ENCODE peak calls at places on chromosomes 6 and 20, in seven cellular contexts. One of them, this sample, is unnamed.

GRCh38 chr20:63941282-63942060 is 14.7 kb downstream of the UCKL1 start:
- DNase-seq in LHCN-M2: no peak
- DNase-seq in mucosa of descending colon: peak
- DNase-seq in NCI-H1105: no peak
- DNase-seq in NCI-H446: no peak
- DNase-seq in amniotic epithelial cell: peak
- DNase-seq in NCI-H1694: no peak
- DNase-seq in this sample: no peak

GRCh38 chr20:25273541-25274358 is 25.9 kb downstream of the PYGB start:
- DNase-seq in LHCN-M2: no peak
- DNase-seq in NCI-H1105: no peak
- DNase-seq in NCI-H446: peak
- DNase-seq in amniotic epithelial cell: no peak
- DNase-seq in mucosa of descending colon: no peak
- DNase-seq in NCI-H1694: peak
- DNase-seq in this sample: no peak

GRCh38 chr6:75334266-75335040 is 49.9 kb upstream of the TMEM30A start:
- DNase-seq in mucosa of descending colon: no peak
- DNase-seq in NCI-H1105: no peak
- DNase-seq in NCI-H446: no peak
- DNase-seq in NCI-H1694: no peak
- DNase-seq in amniotic epithelial cell: peak
- DNase-seq in LHCN-M2: peak
- DNase-seq in this sample: peak

GRCh38 chr20:8693709-8694108 is 375.2 kb upstream of the PLCB4 start:
- DNase-seq in amniotic epithelial cell: peak
- DNase-seq in mucosa of descending colon: no peak
- DNase-seq in NCI-H1105: no peak
- DNase-seq in NCI-H1694: no peak
- DNase-seq in LHCN-M2: no peak
- DNase-seq in NCI-H446: no peak
- DNase-seq in this sample: no peak

GRCh38 chr6:73452107-73452461 is at the start of gene CGAS:
- DNase-seq in mucosa of descending colon: peak
- DNase-seq in LHCN-M2: peak
- DNase-seq in NCI-H446: no peak
- DNase-seq in NCI-H1105: no peak
- DNase-seq in NCI-H1694: no peak
- DNase-seq in amniotic epithelial cell: peak
- DNase-seq in this sample: no peak

GRCh38 chr6:82013561-82014275 is 233.8 kb downstream of the IBTK start:
- DNase-seq in NCI-H446: no peak
- DNase-seq in mucosa of descending colon: no peak
- DNase-seq in NCI-H1694: no peak
- DNase-seq in amniotic epithelial cell: peak
- DNase-seq in LHCN-M2: peak
- DNase-seq in NCI-H1105: no peak
- DNase-seq in this sample: no peak

GRCh38 chr6:69915346-69915745 is 49.0 kb downstream of the COL19A1 start:
- DNase-seq in NCI-H1694: no peak
- DNase-seq in NCI-H1105: peak
- DNase-seq in LHCN-M2: no peak
- DNase-seq in NCI-H446: no peak
- DNase-seq in mucosa of descending colon: no peak
- DNase-seq in amniotic epithelial cell: no peak
- DNase-seq in this sample: no peak

GRCh38 chr6:101294676-101295075 is 98.8 kb upstream of the GRIK2 start:
- DNase-seq in mucosa of descending colon: no peak
- DNase-seq in NCI-H1694: no peak
- DNase-seq in amniotic epithelial cell: peak
- DNase-seq in LHCN-M2: peak
- DNase-seq in NCI-H446: no peak
- DNase-seq in NCI-H1105: no peak
- DNase-seq in this sample: no peak

GRCh38 chr6:164104432-164104831 is 689.9 kb downstream of the QKI start:
- DNase-seq in amniotic epithelial cell: no peak
- DNase-seq in mucosa of descending colon: no peak
- DNase-seq in NCI-H1694: no peak
- DNase-seq in NCI-H1105: no peak
- DNase-seq in NCI-H446: no peak
- DNase-seq in LHCN-M2: no peak
- DNase-seq in this sample: no peak

GRCh38 chr6:166647896-166648295 is 20.8 kb upstream of the RPS6KA2 start:
- DNase-seq in LHCN-M2: no peak
- DNase-seq in NCI-H1105: no peak
- DNase-seq in amniotic epithelial cell: no peak
- DNase-seq in NCI-H1694: no peak
- DNase-seq in NCI-H446: no peak
- DNase-seq in mucosa of descending colon: no peak
- DNase-seq in this sample: no peak

GRCh38 chr6:42783876-42784738 is 2.3 kb downstream of the BICRAL start:
- DNase-seq in LHCN-M2: no peak
- DNase-seq in NCI-H446: no peak
- DNase-seq in amniotic epithelial cell: peak
- DNase-seq in NCI-H1105: no peak
- DNase-seq in mucosa of descending colon: no peak
- DNase-seq in NCI-H1694: peak
- DNase-seq in this sample: no peak

GRCh38 chr20:57397004-57397692 is 6.0 kb downstream of the RBM38 start:
- DNase-seq in amniotic epithelial cell: no peak
- DNase-seq in NCI-H1105: no peak
- DNase-seq in NCI-H446: no peak
- DNase-seq in LHCN-M2: no peak
- DNase-seq in mucosa of descending colon: peak
- DNase-seq in NCI-H1694: no peak
- DNase-seq in this sample: no peak

GRCh38 chr20:17797163-17797562 is 97.4 kb downstream of the BANF2 start:
- DNase-seq in LHCN-M2: no peak
- DNase-seq in amniotic epithelial cell: no peak
- DNase-seq in NCI-H1694: no peak
- DNase-seq in mucosa of descending colon: no peak
- DNase-seq in NCI-H446: no peak
- DNase-seq in NCI-H1105: no peak
- DNase-seq in this sample: no peak

GRCh38 chr6:163825033-163825432 is 410.5 kb downstream of the QKI start:
- DNase-seq in mucosa of descending colon: no peak
- DNase-seq in NCI-H1105: no peak
- DNase-seq in NCI-H1694: no peak
- DNase-seq in amniotic epithelial cell: no peak
- DNase-seq in LHCN-M2: peak
- DNase-seq in NCI-H446: no peak
- DNase-seq in this sample: no peak

GRCh38 chr6:26156105-26156849 is 69.0 kb downstream of the HFE start:
- DNase-seq in LHCN-M2: peak
- DNase-seq in NCI-H1105: peak
- DNase-seq in NCI-H446: peak
- DNase-seq in mucosa of descending colon: peak
- DNase-seq in NCI-H1694: peak
- DNase-seq in amniotic epithelial cell: peak
- DNase-seq in this sample: no peak

GRCh38 chr20:10670521-10671220 is 3.1 kb downstream of the JAG1 start:
- DNase-seq in LHCN-M2: no peak
- DNase-seq in mucosa of descending colon: no peak
- DNase-seq in NCI-H1105: no peak
- DNase-seq in NCI-H446: no peak
- DNase-seq in amniotic epithelial cell: no peak
- DNase-seq in NCI-H1694: no peak
- DNase-seq in this sample: no peak

GRCh38 chr6:134165827-134166226 is 113.4 kb upstream of the SLC2A12 start:
- DNase-seq in NCI-H1105: no peak
- DNase-seq in NCI-H446: no peak
- DNase-seq in LHCN-M2: peak
- DNase-seq in mucosa of descending colon: no peak
- DNase-seq in NCI-H1694: no peak
- DNase-seq in amniotic epithelial cell: peak
- DNase-seq in this sample: no peak

GRCh38 chr6:32291549-32291948 is 67.7 kb upstream of the NOTCH4 start:
- DNase-seq in NCI-H1694: no peak
- DNase-seq in NCI-H1105: no peak
- DNase-seq in NCI-H446: no peak
- DNase-seq in mucosa of descending colon: no peak
- DNase-seq in LHCN-M2: no peak
- DNase-seq in amniotic epithelial cell: no peak
- DNase-seq in this sample: no peak

GRCh38 chr6:110358536-110359148 is 493 bp upstream of the METTL24 start:
- DNase-seq in LHCN-M2: no peak
- DNase-seq in NCI-H1694: no peak
- DNase-seq in amniotic epithelial cell: no peak
- DNase-seq in mucosa of descending colon: no peak
- DNase-seq in NCI-H1105: no peak
- DNase-seq in NCI-H446: no peak
- DNase-seq in this sample: no peak

GRCh38 chr6:112113371-112113770 is 26.0 kb downstream of the FAM229B start:
- DNase-seq in mucosa of descending colon: no peak
- DNase-seq in NCI-H1694: no peak
- DNase-seq in NCI-H1105: no peak
- DNase-seq in LHCN-M2: peak
- DNase-seq in NCI-H446: no peak
- DNase-seq in amniotic epithelial cell: no peak
- DNase-seq in this sample: no peak

GRCh38 chr6:169426611-169427010 is 173.0 kb upstream of the THBS2 start:
- DNase-seq in LHCN-M2: no peak
- DNase-seq in NCI-H1105: no peak
- DNase-seq in NCI-H446: no peak
- DNase-seq in mucosa of descending colon: no peak
- DNase-seq in amniotic epithelial cell: no peak
- DNase-seq in NCI-H1694: no peak
- DNase-seq in this sample: no peak

GRCh38 chr6:17527076-17527475 is 73.0 kb upstream of the FAM8A1 start:
- DNase-seq in NCI-H446: no peak
- DNase-seq in amniotic epithelial cell: no peak
- DNase-seq in mucosa of descending colon: no peak
- DNase-seq in NCI-H1694: no peak
- DNase-seq in NCI-H1105: no peak
- DNase-seq in LHCN-M2: no peak
- DNase-seq in this sample: no peak

GRCh38 chr6:47655719-47656595 is 42.4 kb upstream of the ADGRF4 start:
- DNase-seq in mucosa of descending colon: peak
- DNase-seq in NCI-H1694: no peak
- DNase-seq in LHCN-M2: peak
- DNase-seq in NCI-H1105: no peak
- DNase-seq in amniotic epithelial cell: peak
- DNase-seq in NCI-H446: peak
- DNase-seq in this sample: no peak

GRCh38 chr6:125511809-125512341 is 210.1 kb upstream of the HDDC2 start:
- DNase-seq in amniotic epithelial cell: no peak
- DNase-seq in NCI-H446: peak
- DNase-seq in mucosa of descending colon: no peak
- DNase-seq in LHCN-M2: peak
- DNase-seq in NCI-H1105: peak
- DNase-seq in NCI-H1694: peak
- DNase-seq in this sample: no peak

GRCh38 chr6:36079596-36079995 is 50.7 kb upstream of the MAPK13 start:
- DNase-seq in amniotic epithelial cell: peak
- DNase-seq in LHCN-M2: peak
- DNase-seq in mucosa of descending colon: no peak
- DNase-seq in NCI-H446: no peak
- DNase-seq in NCI-H1105: no peak
- DNase-seq in NCI-H1694: no peak
- DNase-seq in this sample: no peak

GRCh38 chr6:146701632-146702031 is 102.9 kb downstream of the ADGB start:
- DNase-seq in NCI-H1694: no peak
- DNase-seq in amniotic epithelial cell: no peak
- DNase-seq in NCI-H1105: no peak
- DNase-seq in LHCN-M2: no peak
- DNase-seq in mucosa of descending colon: no peak
- DNase-seq in NCI-H446: no peak
- DNase-seq in this sample: no peak

This sample was measured in iPS DF 6.9.